ENCODE peak calls at places on chromosomes 6 and 20, in five cellular contexts. E, Z, S, H and N are unnamed samples.

GRCh38 chr20:62793757-62794006 is 2.6 kb upstream of the MRGBP start:
- DNase-seq in E (no peak), Z (no peak), S (no peak), H (no peak), N (no peak)

GRCh38 chr6:132300323-132300949 is 100.8 kb downstream of the MOXD1 start:
- DNase-seq in E (peak), Z (peak), S (no peak), H (peak), N (peak)

GRCh38 chr6:152642578-152643375 is 5.6 kb upstream of the SYNE1 start:
- DNase-seq in E (no peak), Z (peak), S (peak), H (peak), N (peak)

GRCh38 chr20:23513164-23513563 is 22.2 kb downstream of the CST8 start:
- DNase-seq in E (no peak), Z (no peak), S (no peak), H (no peak), N (no peak)

GRCh38 chr6:137494967-137495595 is 887 bp upstream of the OLIG3 start:
- DNase-seq in E (no peak), Z (no peak), S (no peak), H (no peak), N (no peak)

GRCh38 chr6:38997128-38997761 is 51.3 kb upstream of the GLP1R start:
- DNase-seq in E (peak), Z (peak), S (peak), H (no peak), N (peak)

GRCh38 chr20:61788343-61788742 is 277.3 kb downstream of the TAF4 start:
- DNase-seq in E (no peak), Z (no peak), S (no peak), H (no peak), N (no peak)

GRCh38 chr6:33834401-33835392 is 30.9 kb upstream of the MLN start:
- DNase-seq in E (peak), Z (no peak), S (no peak), H (no peak), N (no peak)

GRCh38 chr6:140462495-140463311 is 1088.3 kb upstream of the CITED2 start:
- DNase-seq in E (no peak), Z (no peak), S (no peak), H (peak), N (no peak)

GRCh38 chr6:134165827-134166226 is 113.4 kb upstream of the SLC2A12 start:
- DNase-seq in E (no peak), Z (no peak), S (no peak), H (no peak), N (no peak)

GRCh38 chr20:49701916-49702315 is 11.8 kb downstream of the B4GALT5 start:
- DNase-seq in E (no peak), Z (no peak), S (no peak), H (no peak), N (no peak)

GRCh38 chr20:34037121-34037520 is 43.4 kb downstream of the RALY start:
- DNase-seq in E (no peak), Z (no peak), S (no peak), H (no peak), N (no peak)

GRCh38 chr6:52423971-52424381 is 3.8 kb downstream of the EFHC1 start:
- DNase-seq in E (no peak), Z (peak), S (no peak), H (no peak), N (no peak)

GRCh38 chr20:9474835-9475413 is 39.5 kb upstream of the LAMP5 start:
- DNase-seq in E (no peak), Z (no peak), S (no peak), H (no peak), N (no peak)

GRCh38 chr6:147508073-147508870 is at the start of gene SAMD5:
- DNase-seq in E (peak), Z (peak), S (peak), H (peak), N (no peak)

GRCh38 chr20:41340327-41341055 is at the start of gene LPIN3:
- DNase-seq in E (peak), Z (peak), S (peak), H (peak), N (peak)
- H3K9ac ChIP-seq in E (peak), Z (peak), S (no peak), H (peak), N (peak)

DNA sequence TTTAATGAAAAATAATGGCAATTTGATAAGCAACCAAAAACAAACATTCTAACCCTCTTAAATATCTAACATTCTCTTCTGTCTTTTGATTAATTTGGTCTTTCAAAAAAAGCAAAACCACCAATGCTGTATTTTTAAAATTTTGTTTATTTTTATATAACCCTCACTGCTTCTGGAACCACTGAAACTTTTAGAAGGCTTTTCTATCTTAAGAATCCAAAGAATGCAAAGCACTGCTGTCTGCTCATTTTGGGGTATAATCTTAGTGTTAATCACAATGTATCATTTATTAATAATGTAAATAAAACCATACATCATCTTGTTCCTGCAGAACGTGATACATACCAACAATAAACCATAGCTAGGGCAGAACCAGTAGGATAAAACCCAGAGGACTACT is 14.0 kb downstream of the STK38 start:
- DNase-seq in E (no peak), Z (no peak), S (no peak), H (no peak), N (no peak)
- TF ChIP-seq ZNF274 in E (no peak), Z (no peak), S (no peak), H (no peak), N (no peak)

GRCh38 chr6:21189721-21190120 is 403.8 kb upstream of the SOX4 start:
- DNase-seq in E (no peak), Z (no peak), S (no peak), H (no peak), N (no peak)

GRCh38 chr6:21185849-21186478 is 407.6 kb upstream of the SOX4 start:
- DNase-seq in E (no peak), Z (no peak), S (no peak), H (no peak), N (peak)

GRCh38 chr6:21188505-21189223 is 404.9 kb upstream of the SOX4 start:
- DNase-seq in E (no peak), Z (peak), S (no peak), H (no peak), N (no peak)

GRCh38 chr6:21187485-21187884 is 406.1 kb upstream of the SOX4 start:
- DNase-seq in E (no peak), Z (no peak), S (no peak), H (no peak), N (no peak)

DNA sequence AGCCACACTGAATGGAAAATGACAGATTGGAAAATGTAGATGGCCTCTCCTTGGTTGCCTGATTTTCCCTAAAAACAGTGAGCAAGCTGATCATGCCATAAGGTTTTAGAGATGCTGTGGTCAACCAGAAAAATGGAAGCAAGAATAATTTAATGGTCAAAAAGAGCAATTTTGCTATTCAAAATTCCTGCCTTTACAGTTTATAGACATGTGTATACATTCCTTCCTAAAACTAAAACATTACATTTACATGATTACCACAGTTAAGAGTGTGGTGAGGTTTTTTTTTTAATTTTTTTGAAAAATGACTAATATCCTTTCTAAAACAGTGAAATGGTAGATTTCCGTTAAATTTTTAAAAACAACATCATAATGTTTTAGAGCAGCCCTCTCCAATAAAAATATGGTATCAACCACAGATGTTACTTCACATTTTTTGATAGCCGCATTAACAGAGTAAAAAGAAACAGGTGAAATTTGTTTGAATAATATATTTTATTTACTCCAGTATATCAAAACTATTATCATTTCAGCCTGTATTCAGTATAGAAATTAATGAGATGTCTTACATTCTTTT is 407.0 kb upstream of the SOX4 start:
- DNase-seq in E (no peak), Z (no peak), S (no peak), H (no peak), N (no peak)
- H3K4me3 ChIP-seq in E (no peak), Z (no peak), S (no peak), H (no peak), N (no peak)

GRCh38 chr20:53918010-53918311 is 152.4 kb downstream of the BCAS1 start:
- DNase-seq in E (no peak), Z (no peak), S (no peak), H (no peak), N (no peak)

GRCh38 chr20:53914861-53915458 is 155.4 kb downstream of the BCAS1 start:
- DNase-seq in E (no peak), Z (no peak), S (no peak), H (no peak), N (no peak)

GRCh38 chr20:53917145-53918009 is 153.0 kb downstream of the BCAS1 start:
- DNase-seq in E (peak), Z (no peak), S (no peak), H (no peak), N (no peak)

GRCh38 chr20:53915459-53916172 is 154.8 kb downstream of the BCAS1 start:
- DNase-seq in E (peak), Z (peak), S (peak), H (peak), N (peak)

GRCh38 chr20:53916173-53916512 is 154.3 kb downstream of the BCAS1 start:
- DNase-seq in E (no peak), Z (no peak), S (no peak), H (no peak), N (no peak)
- H3K9ac ChIP-seq in E (no peak), Z (peak), S (no peak), H (peak), N (peak)

GRCh38 chr6:31352497-31353368 is 4.2 kb downstream of the HLA-B start:
- DNase-seq in E (no peak), Z (no peak), S (no peak), H (no peak), N (no peak)

GRCh38 chr6:31351734-31352496 is 5.1 kb downstream of the HLA-B start:
- DNase-seq in E (no peak), Z (no peak), S (no peak), H (no peak), N (no peak)

GRCh38 chr6:31354248-31354647 is 2.7 kb downstream of the HLA-B start:
- DNase-seq in E (no peak), Z (no peak), S (no peak), H (no peak), N (no peak)

GRCh38 chr6:31354788-31355539 is 2.0 kb downstream of the HLA-B start:
- DNase-seq in E (no peak), Z (no peak), S (no peak), H (no peak), N (no peak)

DNA sequence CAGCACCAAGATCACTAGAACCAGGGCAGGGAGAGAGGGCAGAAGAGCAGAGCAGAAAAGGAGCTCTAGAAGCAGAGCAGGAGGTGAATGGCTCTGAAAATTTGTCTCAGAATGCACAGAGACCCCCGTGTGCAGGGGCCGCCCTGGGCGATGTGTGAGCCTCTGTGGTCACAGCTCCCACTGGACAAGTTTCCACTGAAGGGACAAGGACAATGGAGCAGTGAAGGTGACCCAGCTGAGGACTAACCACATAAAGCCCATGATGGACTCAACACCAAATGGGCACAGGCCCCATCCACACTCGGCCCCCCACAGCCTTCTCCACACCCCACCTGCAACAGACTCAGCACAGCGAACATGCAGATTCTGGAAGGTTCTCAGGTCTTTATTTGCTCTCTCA is 3.5 kb downstream of the HLA-B start:
- DNase-seq in E (no peak), Z (no peak), S (no peak), H (no peak), N (no peak)
- TF ChIP-seq ZNF274 in E (no peak), Z (no peak), S (no peak), H (no peak), N (no peak)